ENCODE peak calls at places on chromosomes 4 and X, in six cellular contexts. B is adipocyte, Z is lung, W is breast epithelium, G is left ventricle myocardium inferior, E is GM23338. V is an unnamed sample.

GRCh38 chrX:119359618-119360382 is 39.3 kb upstream of the SLC25A43 start:
- DNase-seq in G (no peak), W (no peak), Z (no peak), E (no peak), B (peak; percentile 30), V (no peak)

GRCh38 chr4:78075986-78076385 is 18.9 kb downstream of the FRAS1 start:
- DNase-seq in W (no peak), B (no peak), Z (no peak), G (no peak), E (no peak), V (no peak)

GRCh38 chr4:140367738-140368137 is 5.7 kb upstream of the SCOC start:
- DNase-seq in E (no peak), W (no peak), B (peak; percentile 32), Z (no peak), G (no peak), V (no peak)

GRCh38 chr4:168569909-168570276 is 73.0 kb downstream of the PALLD start:
- DNase-seq in B (no peak), W (no peak), Z (no peak), E (no peak), G (no peak), V (no peak)

GRCh38 chr4:180542445-180543100 is 1700.6 kb upstream of the TENM3 start:
- DNase-seq in E (no peak), W (no peak), G (no peak), Z (no peak), B (peak; percentile 79), V (no peak)

GRCh38 chrX:131316260-131316659 is 27.2 kb upstream of the IGSF1 start:
- DNase-seq in Z (no peak), W (no peak), E (no peak), B (no peak), G (no peak), V (no peak)

GRCh38 chr4:169225058-169225751 is 45.6 kb downstream of the SH3RF1 start:
- DNase-seq in Z (no peak), W (no peak), G (no peak), E (no peak), B (peak; percentile 93), V (no peak)

GRCh38 chrX:154094833-154095232 is 2.7 kb downstream of the MECP2 start:
- DNase-seq in B (no peak), W (no peak), G (no peak), E (no peak), Z (no peak), V (no peak)

GRCh38 chr4:185914583-185915199 is 102.7 kb upstream of the SORBS2 start:
- DNase-seq in B (no peak), Z (no peak), E (no peak), G (no peak), W (no peak), V (no peak)

GRCh38 chr4:111323496-111323895 is 700.6 kb upstream of the PITX2 start:
- DNase-seq in E (no peak), G (no peak), Z (no peak), B (peak; percentile 73), W (no peak), V (no peak)

GRCh38 chr4:8722556-8722955 is 130.0 kb downstream of the CPZ start:
- DNase-seq in Z (no peak), W (no peak), E (no peak), B (no peak), G (no peak), V (no peak)

GRCh38 chr4:71445819-71446218 is 107.0 kb downstream of the SLC4A4 start:
- DNase-seq in Z (no peak), B (no peak), W (no peak), G (no peak), E (no peak), V (no peak)

GRCh38 chr4:77148081-77148480 is 8.9 kb upstream of the CCNG2 start:
- DNase-seq in G (no peak), Z (no peak), W (no peak), E (no peak), B (no peak), V (no peak)

GRCh38 chrX:47187106-47187677 is 6.4 kb upstream of the UBA1 start:
- DNase-seq in W (no peak), B (no peak), G (no peak), E (peak; percentile 25), Z (no peak), V (no peak)

GRCh38 chr4:174210952-174211490 is 72.4 kb downstream of the FBXO8 start:
- DNase-seq in E (no peak), G (no peak), B (no peak), Z (no peak), W (no peak), V (no peak)

GRCh38 chr4:79209822-79210635 is 115.8 kb downstream of the NAA11 start:
- DNase-seq in B (no peak), E (peak; percentile 8), W (no peak), Z (no peak), G (no peak), V (no peak)

GRCh38 chrX:109709129-109709631 is 23.9 kb downstream of the ACSL4 start:
- DNase-seq in E (peak; percentile 8), W (no peak), G (no peak), B (peak; percentile 59), Z (no peak), V (no peak)

GRCh38 chr4:48905363-48906015 is 1.1 kb downstream of the OCIAD2 start:
- DNase-seq in B (peak; percentile 8), G (no peak), W (no peak), E (peak; percentile 22), Z (no peak), V (no peak)

GRCh38 chr4:156169011-156169410 is 215.3 kb upstream of the CTSO start:
- DNase-seq in G (peak; percentile 17), W (no peak), Z (peak; percentile 29), B (peak; percentile 88), E (peak; percentile 73), V (no peak)

GRCh38 chr4:102042843-102043802 is 252.6 kb downstream of the BANK1 start:
- DNase-seq in G (no peak), W (no peak), B (no peak), Z (no peak), E (no peak), V (no peak)

GRCh38 chr4:107034982-107035710 is 967 bp downstream of the DKK2 start:
- DNase-seq in G (no peak), W (no peak), E (peak; percentile 74), Z (no peak), B (peak; percentile 61), V (peak; percentile 2)

GRCh38 chrX:47248576-47248975 is 15.8 kb downstream of the USP11 start:
- DNase-seq in W (no peak), E (no peak), B (no peak), G (no peak), Z (no peak), V (no peak)

GRCh38 chr4:75101906-75102888 is 169.3 kb downstream of the PARM1 start:
- DNase-seq in W (no peak), B (no peak), G (no peak), Z (no peak), E (no peak), V (no peak)

DNA sequence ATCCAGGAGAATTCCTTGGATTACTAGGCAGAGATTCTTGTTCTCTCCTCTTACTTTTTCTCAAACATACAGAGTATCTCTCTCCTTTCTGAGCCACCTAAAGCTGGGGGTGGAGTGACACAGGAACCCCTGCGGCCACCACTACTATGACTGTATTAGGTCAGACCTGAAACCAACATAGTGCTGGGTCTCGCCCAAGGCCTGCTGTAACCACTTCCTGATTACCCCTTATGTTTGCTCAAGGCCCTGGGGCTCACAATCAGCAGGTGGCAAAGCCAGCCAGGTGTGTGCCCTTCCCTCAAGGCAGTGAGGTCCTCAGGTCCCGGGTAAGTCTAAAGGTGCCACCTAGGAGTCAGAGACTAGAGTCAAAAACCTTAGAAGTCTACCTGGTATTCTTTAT is 166.4 kb downstream of the PARM1 start:
- DNase-seq in E (no peak), W (peak; percentile 17), G (no peak), Z (no peak), B (no peak), V (no peak)
- H3K4me1 ChIP-seq in E (no peaks in the 10 kb centered on the region), W (no peaks in the 10 kb centered on the region), G (no peaks in the 10 kb centered on the region), Z (no peaks in the 10 kb centered on the region), B (no peaks in the 10 kb centered on the region), V (no peaks in the 10 kb centered on the region)

DNA sequence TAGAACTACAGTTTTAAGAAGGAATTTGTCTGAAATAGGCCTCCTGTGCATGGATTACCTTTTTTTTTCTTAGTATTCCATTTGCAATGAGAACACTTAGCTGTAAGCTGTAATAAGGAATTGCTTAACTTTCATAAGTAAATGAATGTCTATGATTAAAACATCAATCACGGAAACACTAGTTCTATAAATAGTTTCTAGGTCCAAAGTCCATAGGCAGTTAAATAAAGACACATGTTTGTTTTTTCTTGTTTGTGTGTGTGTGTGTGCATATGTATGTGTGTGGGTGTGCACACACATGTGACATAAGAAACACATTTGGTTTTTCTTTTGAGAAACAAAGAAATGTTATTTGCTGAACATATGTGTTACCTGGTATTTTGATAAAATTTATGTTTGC is 11.2 kb downstream of the GPRIN3 start:
- DNase-seq in B (no peak), G (no peak), Z (no peak), E (no peak), W (no peak), V (no peak)
- H3K4me1 ChIP-seq in B (peaks cover 24% of the 10 kb centered on the region), G (peaks cover 81% of the 10 kb centered on the region), Z (peaks cover 21% of the 10 kb centered on the region), E (no peaks in the 10 kb centered on the region), W (no peaks in the 10 kb centered on the region), V (no peaks in the 10 kb centered on the region)

GRCh38 chr4:7699040-7699439 is 240.6 kb downstream of the AFAP1 start:
- DNase-seq in W (peak; percentile 47), G (no peak), Z (no peak), E (no peak), B (peak; percentile 72), V (no peak)
- H3K4me1 ChIP-seq in W (peaks cover 4% of the 10 kb centered on the region), G (peaks cover 6% of the 10 kb centered on the region), Z (no peaks in the 10 kb centered on the region), E (peaks cover 2% of the 10 kb centered on the region), B (peaks cover 12% of the 10 kb centered on the region), V (no peaks in the 10 kb centered on the region)

DNA sequence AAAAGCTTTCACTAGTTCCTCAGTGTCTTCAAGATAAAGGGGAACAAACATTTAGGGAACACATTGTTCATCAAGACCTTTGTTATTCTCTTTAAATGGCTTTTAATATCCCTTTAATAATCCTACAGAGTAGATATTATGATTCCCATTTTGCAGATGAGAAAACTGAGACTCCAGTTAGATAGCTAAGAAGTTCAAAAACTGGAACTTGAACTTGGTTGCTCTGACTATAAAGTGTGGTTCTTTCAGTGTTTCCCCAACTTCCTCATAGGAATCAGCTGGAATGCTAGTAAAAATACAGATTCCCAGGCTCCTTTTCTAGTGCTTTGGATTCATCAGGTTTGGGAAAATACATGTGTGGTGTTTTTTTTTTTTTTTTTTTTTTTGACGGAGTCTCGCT is 37.7 kb downstream of the DLG3 start:
- DNase-seq in Z (no peak), E (no peak), W (no peak), B (no peak), G (no peak), V (no peak)
- H3K4me1 ChIP-seq in Z (peaks cover 10% of the 10 kb centered on the region), E (peaks cover 44% of the 10 kb centered on the region), W (no peaks in the 10 kb centered on the region), B (peaks cover 10% of the 10 kb centered on the region), G (peaks cover 42% of the 10 kb centered on the region), V (peaks cover 12% of the 10 kb centered on the region)

GRCh38 chr4:123450393-123450792 is 53.8 kb downstream of the SPRY1 start:
- DNase-seq in E (no peak), Z (no peak), B (no peak), W (no peak), G (no peak), V (no peak)
- H3K4me1 ChIP-seq in E (peaks cover 4% of the 10 kb centered on the region), Z (no peaks in the 10 kb centered on the region), B (peaks cover 15% of the 10 kb centered on the region), W (no peaks in the 10 kb centered on the region), G (no peaks in the 10 kb centered on the region), V (no peaks in the 10 kb centered on the region)

DNA sequence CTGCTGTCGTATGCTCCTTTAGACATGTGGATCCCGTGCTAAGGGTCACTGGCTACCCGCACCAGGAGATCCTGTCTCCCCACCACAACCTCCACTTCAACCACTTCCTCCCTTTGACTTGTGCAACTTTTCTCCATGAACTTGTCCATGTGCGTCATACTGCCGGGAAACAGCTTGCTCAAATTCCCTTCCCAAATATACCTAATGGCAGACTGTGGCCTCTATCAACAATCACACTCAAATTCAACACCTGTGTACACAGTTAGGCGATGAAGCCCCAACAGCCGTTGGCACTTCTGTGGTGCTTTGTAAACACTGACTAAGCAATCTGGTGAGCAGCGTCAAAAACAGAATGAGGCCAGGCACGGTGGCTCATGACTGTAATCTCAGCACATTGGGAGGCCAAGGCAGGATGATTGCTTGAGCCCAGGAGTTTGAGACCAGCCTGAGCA is 49.5 kb downstream of the CD99L2 start:
- DNase-seq in E (no peak), Z (peak; percentile 42), G (no peak), W (peak; percentile 20), B (no peak), V (peak; percentile 69)
- H3K4me1 ChIP-seq in E (no peaks in the 10 kb centered on the region), Z (peaks cover 5% of the 10 kb centered on the region), G (no peaks in the 10 kb centered on the region), W (no peaks in the 10 kb centered on the region), B (peaks cover 24% of the 10 kb centered on the region), V (peaks cover 19% of the 10 kb centered on the region)

V was measured in gastrocnemius medialis.